ENCODE peak calls at places on chromosomes 4 and X, in six cellular contexts. G is suprapubic skin, L is H1, H is spleen, K is transverse colon, D is sigmoid colon. C is an unnamed sample.

GRCh38 chr4:2058264-2059033 is 678 bp upstream of the NAT8L start:
- DNase-seq in G (no peak), K (no peak), H (peak; percentile 68), D (no peak), L (no peak), C (no peak)

GRCh38 chrX:45843518-45843917 is 642.8 kb upstream of the DIPK2B start:
- DNase-seq in H (no peak), D (no peak), G (no peak), L (no peak), K (no peak), C (no peak)

GRCh38 chr4:98527528-98527927 is 130.9 kb downstream of the TSPAN5 start:
- DNase-seq in D (no peak), L (no peak), K (no peak), H (no peak), G (no peak), C (no peak)

GRCh38 chr4:66178901-66179300 is 508.6 kb upstream of the EPHA5 start:
- DNase-seq in H (no peak), L (no peak), K (no peak), G (no peak), D (no peak), C (no peak)

GRCh38 chrX:53483838-53484420 is 49.8 kb upstream of the HSD17B10 start:
- DNase-seq in H (no peak), D (no peak), L (no peak), G (no peak), K (no peak), C (no peak)

GRCh38 chr4:8214091-8214490 is 15.0 kb downstream of the SH3TC1 start:
- DNase-seq in H (no peak), G (no peak), L (no peak), K (no peak), D (no peak), C (no peak)

GRCh38 chr4:20194079-20195013 is 57.4 kb upstream of the SLIT2 start:
- DNase-seq in G (no peak), L (no peak), D (no peak), K (no peak), H (no peak), C (no peak)

GRCh38 chrX:72094894-72095293 is 36.8 kb downstream of the RTL5 start:
- DNase-seq in H (peak; percentile 84), D (no peak), G (no peak), L (no peak), K (peak; percentile 15), C (no peak)

GRCh38 chr4:2799971-2800690 is 7.2 kb downstream of the SH3BP2 start:
- DNase-seq in H (peak; percentile 89), K (peak; percentile 9), D (peak; percentile 70), L (no peak), G (peak; percentile 76), C (no peak)

GRCh38 chr4:127622923-127623754 is 9.6 kb upstream of the INTU start:
- DNase-seq in G (no peak), H (peak; percentile 78), K (peak; percentile 13), L (peak; percentile 83), D (no peak), C (no peak)

GRCh38 chr4:41119867-41120295 is 94.5 kb downstream of the APBB2 start:
- DNase-seq in D (no peak), G (no peak), H (no peak), L (no peak), K (no peak), C (no peak)

GRCh38 chr4:175470141-175470540 is 341.9 kb downstream of the GPM6A start:
- DNase-seq in H (no peak), G (no peak), D (no peak), L (no peak), K (no peak), C (no peak)

GRCh38 chrX:128458888-128459287 is 406.7 kb upstream of the ACTRT1 start:
- DNase-seq in D (no peak), H (no peak), K (no peak), L (no peak), G (no peak), C (no peak)

GRCh38 chrX:19840899-19841648 is 46.3 kb downstream of the SH3KBP1 start:
- DNase-seq in G (no peak), H (no peak), L (no peak), D (no peak), K (no peak), C (no peak)

GRCh38 chrX:154652311-154653047 is 900 bp downstream of the CTAG2 start:
- DNase-seq in H (peak; percentile 73), D (no peak), K (no peak), G (no peak), L (no peak), C (no peak)

GRCh38 chr4:69759189-69759604 is 1.2 kb downstream of the SULT1B1 start:
- DNase-seq in L (no peak), H (no peak), K (peak; percentile 20), G (no peak), D (no peak), C (no peak)

GRCh38 chr4:77036206-77036605 is 39.6 kb downstream of the CCNI start:
- DNase-seq in G (no peak), D (no peak), H (no peak), L (no peak), K (no peak), C (no peak)

GRCh38 chr4:112145820-112146813 is 863 bp downstream of the FAM241A start:
- DNase-seq in L (peak; percentile 72), H (peak; percentile 89), D (peak; percentile 66), G (no peak), K (peak; percentile 55), C (no peak)

GRCh38 chrX:28246675-28247074 is 265.4 kb upstream of the DCAF8L1 start:
- DNase-seq in D (no peak), G (no peak), L (no peak), H (no peak), K (no peak), C (no peak)

GRCh38 chrX:70324326-70324725 is 34.4 kb downstream of the KIF4A start:
- DNase-seq in K (no peak), D (no peak), L (no peak), H (no peak), G (no peak), C (no peak)

GRCh38 chr4:137572647-137573046 is 40.4 kb upstream of the PCDH18 start:
- DNase-seq in L (no peak), H (no peak), G (no peak), K (no peak), D (no peak), C (no peak)

GRCh38 chr4:36771411-36772153 is 473.0 kb upstream of the NWD2 start:
- DNase-seq in G (no peak), K (no peak), L (no peak), H (no peak), D (no peak), C (no peak)

DNA sequence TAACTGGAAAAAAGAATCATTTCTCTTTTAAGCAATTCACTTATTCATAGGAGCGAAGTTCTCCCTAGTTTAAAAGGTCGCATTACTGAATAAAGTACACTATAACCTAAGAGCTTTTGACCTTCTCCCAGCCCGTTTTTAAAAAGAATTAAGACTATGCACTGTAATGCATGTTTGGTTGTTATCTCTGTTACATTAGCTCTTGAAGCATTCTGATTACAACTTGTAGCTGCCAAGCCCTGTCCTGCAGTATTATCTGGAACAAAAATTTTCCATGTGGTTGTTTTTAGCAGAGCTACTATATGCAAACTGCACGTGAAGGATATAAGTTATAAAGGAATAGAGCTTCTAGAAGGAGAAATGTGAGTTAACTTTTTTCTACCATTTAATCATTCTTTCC is 8.1 kb downstream of the GAB1 start:
- DNase-seq in H (no peak), K (no peak), D (no peak), G (no peak), L (no peak), C (no peak)
- TF ChIP-seq POLR2AphosphoS5 in H (no peak), K (no peak), D (no peak), G (no peak), L (no peak), C (no peak)

GRCh38 chr4:85222561-85222960 is 252.4 kb upstream of the ARHGAP24 start:
- DNase-seq in H (no peak), D (no peak), G (no peak), K (no peak), L (no peak), C (no peak)
- H3K9me3 ChIP-seq in H (peaks cover 27% of the 10 kb centered on the region), D (no peaks in the 10 kb centered on the region), G (no peaks in the 10 kb centered on the region), K (no peaks in the 10 kb centered on the region), L (peaks cover 10% of the 10 kb centered on the region), C (no peaks in the 10 kb centered on the region)

GRCh38 chrX:107744868-107745267 is 30.7 kb downstream of the TSC22D3 start:
- DNase-seq in L (no peak), H (no peak), G (no peak), K (no peak), D (no peak), C (no peak)

GRCh38 chrX:107751127-107751526 is 24.5 kb downstream of the TSC22D3 start:
- DNase-seq in K (no peak), H (no peak), L (no peak), G (no peak), D (no peak), C (no peak)

GRCh38 chrX:107750263-107750662 is 25.3 kb downstream of the TSC22D3 start:
- DNase-seq in L (no peak), H (no peak), K (no peak), D (no peak), G (no peak), C (no peak)

GRCh38 chrX:107748490-107748889 is 27.1 kb downstream of the TSC22D3 start:
- DNase-seq in L (no peak), H (no peak), K (no peak), G (no peak), D (no peak), C (no peak)

DNA sequence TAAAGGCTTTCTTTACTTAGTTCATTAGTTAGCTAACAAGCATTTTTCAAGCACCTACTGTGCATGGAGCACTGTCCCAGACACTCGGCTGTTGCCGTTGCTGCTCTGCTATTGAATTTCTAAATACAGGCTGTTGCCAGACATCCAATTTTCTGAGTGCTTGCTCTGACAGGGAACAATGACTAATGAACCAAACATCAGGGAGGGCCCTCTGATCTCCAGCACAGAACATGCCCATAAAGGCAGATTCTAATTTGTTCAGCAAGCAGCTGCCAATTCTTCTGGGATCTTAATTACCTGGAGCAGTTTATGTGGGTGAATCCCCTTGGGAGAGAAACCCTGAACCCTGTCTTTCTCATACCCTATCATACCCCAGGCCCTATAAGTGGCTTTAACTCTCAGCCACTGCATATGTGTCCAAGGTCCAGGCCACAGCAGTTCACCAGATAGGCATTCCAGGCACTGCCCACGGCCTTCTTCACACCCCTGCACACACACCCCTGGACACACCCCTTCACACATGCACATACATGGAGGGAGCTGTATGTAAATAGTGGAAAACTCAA is 27.9 kb downstream of the TSC22D3 start:
- DNase-seq in H (no peak), G (no peak), L (no peak), K (peak; percentile 22), D (no peak), C (no peak)
- TF ChIP-seq POLR2AphosphoS5 in H (no peak), G (no peak), L (no peak), K (peak; percentile 22), D (no peak), C (peak; percentile 78)

GRCh38 chr4:56147371-56147770 is 198.6 kb downstream of the CEP135 start:
- DNase-seq in D (no peak), H (no peak), G (no peak), K (no peak), L (no peak), C (no peak)

GRCh38 chr4:56146956-56147355 is 198.2 kb downstream of the CEP135 start:
- DNase-seq in K (no peak), H (no peak), D (no peak), G (no peak), L (no peak), C (no peak)

GRCh38 chr4:56139241-56139827 is 190.6 kb downstream of the CEP135 start:
- DNase-seq in D (no peak), L (no peak), G (no peak), H (no peak), K (no peak), C (no peak)

GRCh38 chr4:56142088-56142487 is 193.3 kb downstream of the CEP135 start:
- DNase-seq in D (no peak), G (no peak), H (no peak), L (no peak), K (no peak), C (no peak)
- H3K9me3 ChIP-seq in D (no peaks in the 10 kb centered on the region), G (no peaks in the 10 kb centered on the region), H (no peaks in the 10 kb centered on the region), L (no peaks in the 10 kb centered on the region), K (no peaks in the 10 kb centered on the region), C (no peaks in the 10 kb centered on the region)